ENCODE peak calls at places on chromosomes 4 and X, in eight cellular contexts. T is prostate gland; F is mesenteric fat pad; Z is OCI-LY7; C is stimulated activated CD4-positive, alpha-beta T cell treated with anti-CD3 and anti-CD28 coated beads, Interleukin-15, amount 100 ng/mL, for 1 hour; W is activated CD4-positive, alpha-beta T cell treated with anti-CD3 and anti-CD28 coated beads, Interleukin-2, amount 50 U/mL, for 4 hours; M is progenitor cell of endocrine pancreas; S is activated T-helper 1 cell treated with anti-CD3 and anti-CD28 coated beads, Interleukin-12 subunit alpha, Interleukin-12 subunit beta, Interleukin-2, Interleukin-4 antibody, amounts not matched to agents 30 ng/mL and 10 ng/mL and 1 ng/mL, durations not matched to agents 14 hours and 24 hours and 36 hours. O is an unnamed sample.

GRCh38 chrX:119734897-119735339 is 23.5 kb upstream of the SOWAHD start:
- DNase-seq in T (no peak), F (no peak), Z (no peak), C (no peak), W (no peak), M (no peak), S (no peak), O (no peak)

GRCh38 chr4:74038161-74039064 is at the start of gene CXCL3:
- DNase-seq in T (peak), F (peak), Z (no peak), C (no peak), W (no peak), M (peak), S (no peak), O (peak)

GRCh38 chr4:54231419-54232150 is 2.5 kb downstream of the PDGFRA start:
- DNase-seq in T (no peak), F (peak), Z (no peak), C (no peak), W (no peak), M (peak), S (no peak), O (peak)

GRCh38 chr4:47913328-47913727 is 1.1 kb downstream of the NFXL1 start:
- DNase-seq in T (no peak), F (no peak), Z (peak), C (no peak), W (no peak), M (no peak), S (no peak), O (no peak)

GRCh38 chr4:53763813-53764597 is 172.7 kb upstream of the LNX1 start:
- DNase-seq in T (no peak), F (no peak), Z (no peak), C (no peak), W (no peak), M (no peak), S (no peak), O (no peak)

GRCh38 chr4:152206185-152206584 is 329.7 kb downstream of the FBXW7 start:
- DNase-seq in T (no peak), F (no peak), Z (no peak), C (no peak), W (no peak), M (no peak), S (no peak), O (no peak)

GRCh38 chrX:46713672-46714487 is 45.0 kb downstream of the SLC9A7 start:
- DNase-seq in T (no peak), F (no peak), Z (no peak), C (no peak), W (no peak), M (no peak), S (no peak), O (no peak)

GRCh38 chr4:94802091-94802490 is 44.3 kb downstream of the BMPR1B start:
- DNase-seq in T (no peak), F (no peak), Z (no peak), C (no peak), W (no peak), M (no peak), S (no peak), O (no peak)

GRCh38 chrX:38055170-38055847 is 49.0 kb downstream of the SYTL5 start:
- DNase-seq in T (peak), F (no peak), Z (no peak), C (no peak), W (no peak), M (no peak), S (no peak), O (no peak)

GRCh38 chr4:182185491-182185890 is 57.7 kb upstream of the TENM3 start:
- DNase-seq in T (no peak), F (no peak), Z (no peak), C (no peak), W (no peak), M (no peak), S (no peak), O (no peak)

GRCh38 chr4:154609532-154609931 is 2.9 kb downstream of the FGG start:
- DNase-seq in T (no peak), F (no peak), Z (no peak), C (no peak), W (no peak), M (no peak), S (no peak), O (no peak)

GRCh38 chrX:148380614-148381561 is 119.5 kb upstream of the AFF2 start:
- DNase-seq in T (no peak), F (no peak), Z (peak), C (peak), W (peak), M (no peak), S (peak), O (no peak)

GRCh38 chr4:116016201-116016600 is 902.8 kb upstream of the NDST4 start:
- DNase-seq in T (peak), F (no peak), Z (no peak), C (no peak), W (no peak), M (no peak), S (no peak), O (peak)

GRCh38 chr4:22253431-22253830 is 262.4 kb downstream of the ADGRA3 start:
- DNase-seq in T (no peak), F (no peak), Z (no peak), C (no peak), W (no peak), M (no peak), S (no peak), O (no peak)

GRCh38 chrX:13700380-13700779 is 11.5 kb downstream of the RAB9A start:
- DNase-seq in T (no peak), F (no peak), Z (no peak), C (no peak), W (no peak), M (no peak), S (no peak), O (no peak)

GRCh38 chrX:71282514-71283408 is 674 bp upstream of the NONO start:
- DNase-seq in T (no peak), F (no peak), Z (no peak), C (peak), W (peak), M (no peak), S (peak), O (no peak)

GRCh38 chrX:20362268-20363002 is 95.7 kb upstream of the RPS6KA3 start:
- DNase-seq in T (no peak), F (no peak), Z (no peak), C (no peak), W (no peak), M (no peak), S (no peak), O (peak)

GRCh38 chrX:104913348-104913747 is 307.1 kb downstream of the TEX13A start:
- DNase-seq in T (no peak), F (no peak), Z (peak), C (no peak), W (no peak), M (no peak), S (no peak), O (peak)

O was measured in ELF-1.